ENCODE peak calls at places on chromosomes 2 and 18, in nine cellular contexts. One of them, this sample, is unnamed.

GRCh38 chr2:233556756-233557736 is 9.5 kb downstream of the USP40 start:
- DNase-seq in suprapubic skin: no peak
- DNase-seq in right lobe of liver: no peak
- DNase-seq in ovary: no peak
- DNase-seq in IMR-90: peak; percentile 79
- DNase-seq in body of pancreas: no peak
- DNase-seq in gastrocnemius medialis: no peak
- DNase-seq in tibial nerve: no peak
- DNase-seq in breast epithelium: no peak
- DNase-seq in this sample: no peak

GRCh38 chr2:1656326-1656960 is 87.9 kb downstream of the PXDN start:
- DNase-seq in suprapubic skin: no peak
- DNase-seq in right lobe of liver: peak; percentile 20
- DNase-seq in ovary: no peak
- DNase-seq in IMR-90: no peak
- DNase-seq in body of pancreas: no peak
- DNase-seq in gastrocnemius medialis: no peak
- DNase-seq in tibial nerve: no peak
- DNase-seq in breast epithelium: no peak
- DNase-seq in this sample: no peak

GRCh38 chr2:159124441-159124911 is 156.0 kb downstream of the TANC1 start:
- DNase-seq in suprapubic skin: no peak
- DNase-seq in right lobe of liver: no peak
- DNase-seq in ovary: peak; percentile 39
- DNase-seq in IMR-90: peak; percentile 92
- DNase-seq in body of pancreas: no peak
- DNase-seq in gastrocnemius medialis: no peak
- DNase-seq in tibial nerve: no peak
- DNase-seq in breast epithelium: no peak
- DNase-seq in this sample: no peak

GRCh38 chr2:55843096-55843991 is 80.2 kb downstream of the EFEMP1 start:
- DNase-seq in suprapubic skin: no peak
- DNase-seq in right lobe of liver: no peak
- DNase-seq in ovary: no peak
- DNase-seq in IMR-90: peak; percentile 99
- DNase-seq in body of pancreas: peak; percentile 49
- DNase-seq in gastrocnemius medialis: no peak
- DNase-seq in tibial nerve: no peak
- DNase-seq in breast epithelium: no peak
- DNase-seq in this sample: no peak

GRCh38 chr2:111702119-111702808 is 181.7 kb downstream of the ANAPC1 start:
- DNase-seq in suprapubic skin: peak; percentile 67
- DNase-seq in right lobe of liver: peak; percentile 66
- DNase-seq in ovary: no peak
- DNase-seq in IMR-90: peak; percentile 58
- DNase-seq in body of pancreas: peak; percentile 41
- DNase-seq in gastrocnemius medialis: peak; percentile 38
- DNase-seq in tibial nerve: no peak
- DNase-seq in breast epithelium: no peak
- DNase-seq in this sample: no peak

GRCh38 chr2:173184031-173185004 is 108.7 kb downstream of the MAP3K20 start:
- DNase-seq in suprapubic skin: no peak
- DNase-seq in right lobe of liver: no peak
- DNase-seq in ovary: peak; percentile 35
- DNase-seq in IMR-90: peak; percentile 100
- DNase-seq in body of pancreas: no peak
- DNase-seq in gastrocnemius medialis: peak; percentile 77
- DNase-seq in tibial nerve: peak; percentile 51
- DNase-seq in breast epithelium: no peak
- DNase-seq in this sample: no peak

GRCh38 chr2:190663839-190664238 is 15.0 kb downstream of the NAB1 start:
- DNase-seq in suprapubic skin: no peak
- DNase-seq in right lobe of liver: no peak
- DNase-seq in ovary: no peak
- DNase-seq in IMR-90: peak; percentile 10
- DNase-seq in body of pancreas: no peak
- DNase-seq in gastrocnemius medialis: no peak
- DNase-seq in tibial nerve: no peak
- DNase-seq in breast epithelium: no peak
- DNase-seq in this sample: no peak

GRCh38 chr2:177889812-177890460 is 182.6 kb downstream of the PDE11A start:
- DNase-seq in suprapubic skin: no peak
- DNase-seq in right lobe of liver: no peak
- DNase-seq in ovary: no peak
- DNase-seq in IMR-90: no peak
- DNase-seq in body of pancreas: no peak
- DNase-seq in gastrocnemius medialis: peak; percentile 20
- DNase-seq in tibial nerve: no peak
- DNase-seq in breast epithelium: no peak
- DNase-seq in this sample: no peak

GRCh38 chr2:88099798-88100488 is 27.9 kb downstream of the FABP1 start:
- DNase-seq in suprapubic skin: no peak
- DNase-seq in right lobe of liver: no peak
- DNase-seq in ovary: no peak
- DNase-seq in IMR-90: peak; percentile 4
- DNase-seq in body of pancreas: no peak
- DNase-seq in gastrocnemius medialis: peak; percentile 83
- DNase-seq in tibial nerve: no peak
- DNase-seq in breast epithelium: no peak
- DNase-seq in this sample: no peak

GRCh38 chr2:104704846-104705245 is 149.1 kb upstream of the POU3F3 start:
- DNase-seq in suprapubic skin: no peak
- DNase-seq in right lobe of liver: no peak
- DNase-seq in ovary: no peak
- DNase-seq in IMR-90: no peak
- DNase-seq in body of pancreas: no peak
- DNase-seq in gastrocnemius medialis: no peak
- DNase-seq in tibial nerve: no peak
- DNase-seq in breast epithelium: no peak
- DNase-seq in this sample: no peak

GRCh38 chr2:201953386-201953785 is 80.3 kb upstream of the FZD7 start:
- DNase-seq in suprapubic skin: no peak
- DNase-seq in right lobe of liver: no peak
- DNase-seq in ovary: no peak
- DNase-seq in IMR-90: no peak
- DNase-seq in body of pancreas: no peak
- DNase-seq in gastrocnemius medialis: peak; percentile 18
- DNase-seq in tibial nerve: no peak
- DNase-seq in breast epithelium: no peak
- DNase-seq in this sample: no peak

DNA sequence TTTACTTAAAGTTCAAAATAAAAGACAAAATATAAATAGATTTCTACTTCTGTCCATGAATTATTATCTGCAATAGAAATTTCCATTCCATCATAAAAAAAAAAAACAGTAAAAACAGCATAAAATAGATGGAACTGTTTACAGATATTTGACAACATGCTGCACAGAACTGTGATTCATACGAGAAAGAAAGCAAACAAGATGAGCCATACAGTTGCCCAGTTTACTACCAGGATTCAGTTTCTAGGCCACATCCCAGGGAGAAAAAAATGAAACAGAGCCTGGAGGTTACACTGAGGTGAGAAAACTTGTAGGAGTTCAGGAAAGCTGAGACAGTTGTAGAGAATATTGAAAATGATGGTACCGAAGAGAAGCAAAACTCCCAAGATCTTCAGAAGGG is 1426.9 kb upstream of the ACVR2A start:
- DNase-seq in suprapubic skin: no peak
- DNase-seq in right lobe of liver: no peak
- DNase-seq in ovary: no peak
- DNase-seq in IMR-90: no peak
- DNase-seq in body of pancreas: no peak
- DNase-seq in gastrocnemius medialis: no peak
- DNase-seq in tibial nerve: no peak
- DNase-seq in breast epithelium: no peak
- DNase-seq in this sample: no peak
- TF ChIP-seq POLR2A in suprapubic skin: no peak
- TF ChIP-seq POLR2A in right lobe of liver: no peak
- TF ChIP-seq POLR2A in ovary: no peak
- TF ChIP-seq POLR2A in IMR-90: no peak
- TF ChIP-seq POLR2A in body of pancreas: no peak
- TF ChIP-seq POLR2A in gastrocnemius medialis: no peak
- TF ChIP-seq POLR2A in tibial nerve: no peak
- TF ChIP-seq POLR2A in breast epithelium: no peak
- TF ChIP-seq POLR2A in this sample: no peak

GRCh38 chr2:109028738-109029443 is 39.9 kb upstream of the EDAR start:
- DNase-seq in suprapubic skin: peak; percentile 56
- DNase-seq in right lobe of liver: no peak
- DNase-seq in ovary: no peak
- DNase-seq in IMR-90: no peak
- DNase-seq in body of pancreas: no peak
- DNase-seq in gastrocnemius medialis: no peak
- DNase-seq in tibial nerve: no peak
- DNase-seq in breast epithelium: no peak
- DNase-seq in this sample: no peak
- H3K4me1 ChIP-seq in suprapubic skin: peaks cover 11% of the 10 kb centered on the region
- H3K4me1 ChIP-seq in right lobe of liver: peaks cover 3% of the 10 kb centered on the region
- H3K4me1 ChIP-seq in ovary: peaks cover 1% of the 10 kb centered on the region
- H3K4me1 ChIP-seq in IMR-90: no peaks in the 10 kb centered on the region
- H3K4me1 ChIP-seq in body of pancreas: peaks cover 11% of the 10 kb centered on the region
- H3K4me1 ChIP-seq in gastrocnemius medialis: peaks cover 7% of the 10 kb centered on the region
- H3K4me1 ChIP-seq in tibial nerve: peaks cover 6% of the 10 kb centered on the region
- H3K4me1 ChIP-seq in breast epithelium: no peaks in the 10 kb centered on the region
- H3K4me1 ChIP-seq in this sample: peaks cover 6% of the 10 kb centered on the region

DNA sequence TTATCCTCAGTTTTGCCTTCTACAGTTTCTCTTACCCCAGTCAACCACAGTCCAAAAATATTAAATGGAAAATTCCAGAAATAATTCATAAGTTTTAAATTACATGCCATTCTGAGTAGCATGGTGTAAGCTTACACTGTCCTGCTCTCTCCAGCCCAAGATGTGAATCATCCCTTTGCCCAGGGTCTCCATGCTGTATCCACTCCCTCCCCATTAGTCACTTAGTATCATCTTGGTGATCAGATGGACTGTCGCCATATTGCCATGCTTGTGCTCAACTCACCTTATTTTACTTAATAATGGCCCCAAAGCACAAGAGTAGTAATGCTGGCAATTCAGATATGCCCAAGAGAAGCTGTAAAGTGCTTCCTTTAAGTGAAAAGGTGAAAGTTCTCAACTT is 18.5 kb upstream of the CCNT2 start:
- DNase-seq in suprapubic skin: no peak
- DNase-seq in right lobe of liver: no peak
- DNase-seq in ovary: no peak
- DNase-seq in IMR-90: peak; percentile 66
- DNase-seq in body of pancreas: no peak
- DNase-seq in gastrocnemius medialis: no peak
- DNase-seq in tibial nerve: no peak
- DNase-seq in breast epithelium: no peak
- DNase-seq in this sample: no peak
- H3K27ac ChIP-seq in suprapubic skin: no peak overlapping the region
- H3K27ac ChIP-seq in right lobe of liver: no peak overlapping the region
- H3K27ac ChIP-seq in ovary: no peak overlapping the region
- H3K27ac ChIP-seq in IMR-90: no peak overlapping the region
- H3K27ac ChIP-seq in body of pancreas: no peak overlapping the region
- H3K27ac ChIP-seq in gastrocnemius medialis: no peak overlapping the region
- H3K27ac ChIP-seq in tibial nerve: no peak overlapping the region
- H3K27ac ChIP-seq in breast epithelium: no peak overlapping the region
- H3K27ac ChIP-seq in this sample: no peak overlapping the region

DNA sequence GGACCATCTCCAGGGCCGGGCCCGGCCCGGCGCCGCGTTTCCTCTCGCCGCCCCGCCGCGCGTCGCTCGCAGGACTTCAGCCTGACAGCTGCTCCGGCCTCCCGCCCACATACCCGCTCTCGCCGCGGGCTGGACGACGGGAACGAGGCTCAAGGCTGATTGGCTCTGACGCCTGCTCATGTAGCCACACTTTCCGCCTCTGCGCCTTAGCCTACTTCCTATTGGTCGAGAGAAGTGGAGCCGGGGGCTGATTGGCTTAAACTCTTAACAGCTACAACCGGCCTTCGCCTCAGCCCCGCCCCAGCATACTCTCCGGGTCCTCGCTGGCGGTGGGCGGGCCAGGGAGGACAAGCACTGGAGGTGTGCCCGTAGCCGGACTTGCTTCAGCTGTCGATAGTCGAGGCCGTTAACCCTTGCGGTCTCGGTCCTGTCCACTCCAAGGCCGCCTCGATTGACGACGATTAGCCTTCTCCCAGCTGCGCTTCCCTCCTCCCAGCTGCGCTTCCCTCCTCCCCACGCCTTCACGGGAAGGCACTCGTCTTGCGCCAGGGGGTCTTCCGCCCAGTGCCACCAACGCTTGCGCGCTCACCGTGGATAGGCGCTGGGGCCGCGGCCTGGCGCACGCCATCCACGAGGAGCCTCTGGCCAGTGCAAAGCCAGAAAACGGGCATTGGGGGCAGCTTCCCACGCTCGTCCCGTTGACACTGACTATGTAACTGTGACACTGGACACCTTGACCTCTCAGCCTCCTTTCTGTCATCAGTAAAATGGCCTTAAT is at the start of gene PRADC1:
- DNase-seq in suprapubic skin: peak; percentile 100
- DNase-seq in right lobe of liver: peak; percentile 100
- DNase-seq in ovary: peak; percentile 98
- DNase-seq in IMR-90: peak; percentile 100
- DNase-seq in body of pancreas: peak; percentile 99
- DNase-seq in gastrocnemius medialis: peak; percentile 100
- DNase-seq in tibial nerve: peak; percentile 99
- DNase-seq in breast epithelium: peak; percentile 99
- DNase-seq in this sample: peak; percentile 96
- TF ChIP-seq POLR2A in suprapubic skin: peak; percentile 32
- TF ChIP-seq POLR2A in right lobe of liver: peak; percentile 72
- TF ChIP-seq POLR2A in ovary: no peak
- TF ChIP-seq POLR2A in IMR-90: peak; percentile 46
- TF ChIP-seq POLR2A in body of pancreas: peak; percentile 63
- TF ChIP-seq POLR2A in gastrocnemius medialis: peak; percentile 87
- TF ChIP-seq POLR2A in tibial nerve: peak; percentile 32
- TF ChIP-seq POLR2A in breast epithelium: no peak
- TF ChIP-seq POLR2A in this sample: peak; percentile 58

GRCh38 chr18:74632856-74633255 is 35.2 kb downstream of the ZNF407 start:
- DNase-seq in suprapubic skin: no peak
- DNase-seq in right lobe of liver: no peak
- DNase-seq in ovary: no peak
- DNase-seq in IMR-90: no peak
- DNase-seq in body of pancreas: no peak
- DNase-seq in gastrocnemius medialis: no peak
- DNase-seq in tibial nerve: no peak
- DNase-seq in breast epithelium: no peak
- DNase-seq in this sample: no peak
- H3K4me1 ChIP-seq in suprapubic skin: no peaks in the 10 kb centered on the region
- H3K4me1 ChIP-seq in right lobe of liver: no peaks in the 10 kb centered on the region
- H3K4me1 ChIP-seq in ovary: peaks cover 1% of the 10 kb centered on the region
- H3K4me1 ChIP-seq in IMR-90: peaks cover 15% of the 10 kb centered on the region
- H3K4me1 ChIP-seq in body of pancreas: no peaks in the 10 kb centered on the region
- H3K4me1 ChIP-seq in gastrocnemius medialis: no peaks in the 10 kb centered on the region
- H3K4me1 ChIP-seq in tibial nerve: no peaks in the 10 kb centered on the region
- H3K4me1 ChIP-seq in breast epithelium: no peaks in the 10 kb centered on the region
- H3K4me1 ChIP-seq in this sample: no peaks in the 10 kb centered on the region